ENCODE peak calls at places on chromosome 22, in four cellular contexts. F, Q, K and C are unnamed samples.

GRCh38 chr22:46289244-46289891 is 7.3 kb upstream of the GTSE1 start:
- DNase-seq in F (no peak), Q (no peak), K (no peak), C (no peak)

GRCh38 chr22:45469573-45470383 is 32.9 kb upstream of the FBLN1 start:
- DNase-seq in F (no peak), Q (no peak), K (no peak), C (no peak)

GRCh38 chr22:42714768-42715430 is 5.8 kb downstream of the A4GALT start:
- DNase-seq in F (peak; percentile 18), Q (no peak), K (no peak), C (no peak)

GRCh38 chr22:35524966-35525686 is 15.5 kb upstream of the RASD2 start:
- DNase-seq in F (no peak), Q (no peak), K (no peak), C (no peak)

GRCh38 chr22:23236026-23236425 is 55.7 kb downstream of the BCR start:
- DNase-seq in F (peak; percentile 63), Q (no peak), K (no peak), C (no peak)

GRCh38 chr22:18060646-18061620 is 16.9 kb upstream of the PEX26 start:
- DNase-seq in F (no peak), Q (no peak), K (no peak), C (peak; percentile 88)

GRCh38 chr22:43100223-43100622 is 10.3 kb upstream of the BIK start:
- DNase-seq in F (no peak), Q (no peak), K (no peak), C (peak; percentile 51)

GRCh38 chr22:30809086-30809485 is 114.4 kb downstream of the OSBP2 start:
- DNase-seq in F (no peak), Q (no peak), K (no peak), C (no peak)

GRCh38 chr22:30694171-30694637 is 470 bp upstream of the OSBP2 start:
- DNase-seq in F (no peak), Q (no peak), K (peak; percentile 13), C (no peak)

GRCh38 chr22:19632671-19633148 is 81.6 kb upstream of the SEPTIN5 start:
- DNase-seq in F (no peak), Q (no peak), K (no peak), C (no peak)

GRCh38 chr22:46292727-46293126 is 3.9 kb upstream of the GTSE1 start:
- DNase-seq in F (no peak), Q (no peak), K (no peak), C (no peak)

GRCh38 chr22:43288807-43289417 is 54.3 kb downstream of the SCUBE1 start:
- DNase-seq in F (no peak), Q (no peak), K (no peak), C (no peak)

GRCh38 chr22:26072611-26073010 is 96.7 kb upstream of the SEZ6L start:
- DNase-seq in F (no peak), Q (no peak), K (no peak), C (no peak)

GRCh38 chr22:44734801-44735517 is 17.4 kb upstream of the ARHGAP8 start:
- DNase-seq in F (no peak), Q (no peak), K (no peak), C (no peak)

GRCh38 chr22:17266261-17266971 is 47.2 kb upstream of the ADA2 start:
- DNase-seq in F (no peak), Q (no peak), K (no peak), C (no peak)

GRCh38 chr22:27993774-27994350 is 74.8 kb upstream of the PITPNB start:
- DNase-seq in F (no peak), Q (no peak), K (no peak), C (no peak)

GRCh38 chr22:20741008-20741633 is 32.8 kb upstream of the SERPIND1 start:
- DNase-seq in F (peak; percentile 66), Q (no peak), K (no peak), C (no peak)
- TF ChIP-seq BRCA1 in F (no peak), Q (no peak), K (no peak), C (no peak)

GRCh38 chr22:49838771-49839717 is 11.4 kb upstream of the BRD1 start:
- DNase-seq in F (no peak), Q (peak; percentile 36), K (peak; percentile 17), C (no peak)
- TF ChIP-seq BRCA1 in F (no peak), Q (no peak), K (no peak), C (no peak)

GRCh38 chr22:49014227-49015201 is 813.2 kb downstream of the BRD1 start:
- DNase-seq in F (no peak), Q (no peak), K (no peak), C (no peak)
- TF ChIP-seq BRCA1 in F (no peak), Q (no peak), K (no peak), C (no peak)

GRCh38 chr22:24582111-24582814 is 10.6 kb downstream of the LRRC75B start:
- DNase-seq in F (no peak), Q (no peak), K (no peak), C (no peak)

GRCh38 chr22:24584871-24585411 is 7.9 kb downstream of the LRRC75B start:
- DNase-seq in F (no peak), Q (no peak), K (no peak), C (no peak)

GRCh38 chr22:24583972-24584790 is 8.7 kb downstream of the LRRC75B start:
- DNase-seq in F (no peak), Q (no peak), K (no peak), C (no peak)

GRCh38 chr22:24585461-24585860 is 7.4 kb downstream of the LRRC75B start:
- DNase-seq in F (no peak), Q (no peak), K (no peak), C (no peak)

DNA sequence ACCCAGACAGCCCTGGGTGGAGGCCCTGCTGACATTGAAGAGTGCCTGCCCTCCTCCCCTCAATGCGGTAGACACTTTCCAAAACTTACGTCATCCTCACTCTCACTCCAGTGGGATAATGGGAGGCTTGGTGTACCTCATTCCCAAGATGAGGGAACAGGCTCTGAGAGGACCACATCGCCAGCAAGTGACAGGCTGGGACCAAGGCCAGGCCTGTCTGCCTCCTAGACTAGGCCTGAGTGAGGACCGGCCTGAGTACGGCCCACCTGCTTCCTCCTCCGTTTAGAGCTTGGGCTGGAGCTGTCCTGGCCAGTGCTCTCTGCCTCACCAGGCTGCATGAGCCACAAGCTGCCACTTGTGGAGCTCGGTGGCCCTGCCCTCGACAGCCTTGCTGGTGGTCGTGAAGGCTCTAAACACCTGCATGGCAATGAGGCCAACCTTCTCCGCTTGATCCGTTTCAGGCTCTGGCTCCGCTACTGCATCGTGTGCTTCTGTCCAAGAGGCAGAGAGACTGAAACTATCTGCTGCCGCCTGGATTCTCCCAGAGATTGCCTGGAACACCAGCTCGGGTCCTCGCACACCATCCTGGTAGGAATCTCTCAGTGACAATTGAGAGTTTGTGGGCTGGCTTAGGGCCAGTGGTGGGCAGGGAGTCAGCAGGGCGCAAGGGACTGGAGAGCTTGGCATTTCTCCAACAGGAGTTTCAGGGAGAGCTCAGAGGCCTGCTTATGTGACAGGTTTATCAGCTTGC is 9.5 kb downstream of the LRRC75B start:
- DNase-seq in F (no peak), Q (no peak), K (no peak), C (peak; percentile 76)
- TF ChIP-seq BRCA1 in F (no peak), Q (no peak), K (no peak), C (no peak)

GRCh38 chr22:39530692-39531331 is 1.7 kb downstream of the RPS19BP1 start:
- DNase-seq in F (peak; percentile 51), Q (no peak), K (no peak), C (peak; percentile 57)
- TF ChIP-seq BRCA1 in F (no peak), Q (no peak), K (no peak), C (no peak)

DNA sequence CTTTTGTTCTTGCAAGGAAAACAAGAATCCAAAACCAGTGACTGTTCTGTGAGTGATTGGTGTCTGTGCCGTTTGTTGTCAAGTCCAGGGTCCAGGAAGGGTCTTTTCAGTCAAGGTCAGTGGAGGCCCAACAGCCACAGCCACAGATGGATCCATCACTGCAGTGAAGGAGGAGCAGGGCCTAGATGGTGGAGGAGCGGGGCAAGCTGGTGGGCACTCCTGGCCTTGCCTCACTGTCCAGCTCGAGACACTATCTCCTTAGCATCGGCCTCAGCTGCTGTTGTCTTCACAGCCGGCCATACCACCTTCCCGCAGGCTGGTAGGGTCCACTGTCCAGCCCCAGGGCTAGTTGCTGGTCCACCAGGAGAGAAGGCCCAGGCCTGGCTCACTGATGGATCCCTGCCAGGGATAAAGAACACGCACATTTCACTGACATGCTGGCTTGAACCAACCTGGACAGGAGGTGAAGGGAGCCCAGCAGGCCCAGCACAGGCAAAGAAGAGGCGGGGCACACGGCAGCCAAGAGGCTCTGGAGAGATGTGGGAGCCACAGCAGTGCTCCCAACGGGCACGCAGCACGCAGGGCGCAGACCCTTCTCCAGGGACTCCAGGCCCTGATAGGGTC is 15.2 kb downstream of the POLR3H start:
- DNase-seq in F (no peak), Q (no peak), K (no peak), C (peak; percentile 55)
- TF ChIP-seq BRCA1 in F (no peak), Q (no peak), K (no peak), C (no peak)

GRCh38 chr22:37020192-37020479 is 594 bp downstream of the MPST start:
- DNase-seq in F (peak; percentile 25), Q (no peak), K (no peak), C (no peak)

GRCh38 chr22:37017356-37017755 is 1.9 kb downstream of the TST start:
- DNase-seq in F (no peak), Q (no peak), K (no peak), C (no peak)

GRCh38 chr22:37019309-37020191 is at the start of the genes MPST and TST:
- DNase-seq in F (peak; percentile 81), Q (no peak), K (no peak), C (peak; percentile 62)

GRCh38 chr22:37018086-37018814 is 997 bp downstream of the TST start:
- DNase-seq in F (no peak), Q (no peak), K (no peak), C (no peak)

DNA sequence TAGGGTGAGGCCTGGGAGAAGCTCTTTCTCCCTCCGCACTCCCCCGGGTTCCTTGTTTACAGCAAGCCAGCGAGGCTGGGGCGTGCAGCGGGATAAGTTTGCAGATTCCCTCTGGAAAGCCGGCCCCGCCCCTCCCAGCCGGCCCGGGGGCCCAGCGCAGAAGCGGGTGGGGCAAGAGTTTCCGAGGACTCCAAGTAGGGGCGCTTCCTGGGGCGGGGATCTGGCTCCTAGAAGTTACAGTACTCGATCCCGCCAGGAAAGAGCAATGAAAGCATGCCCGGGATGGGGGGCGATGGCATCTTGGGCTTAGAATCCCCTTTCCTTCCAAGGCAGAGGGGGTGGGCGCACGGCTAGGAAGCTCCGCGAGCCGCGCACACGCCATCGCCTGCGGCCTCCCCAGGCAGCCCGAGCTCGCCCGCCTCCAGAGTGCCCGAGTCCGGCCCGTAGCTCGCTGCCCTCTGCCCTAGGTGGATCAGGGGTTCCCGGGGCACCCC is 385 bp downstream of the TST start:
- DNase-seq in F (peak; percentile 54), Q (no peak), K (no peak), C (peak; percentile 40)
- TF ChIP-seq BRCA1 in F (no peak), Q (no peak), K (no peak), C (no peak)